ENCODE peak calls at places on chromosome 1, in eight cellular contexts. H is cardiac fibroblast; Y is M059J; L is nephron progenitor cell; O is T-helper 17 cell; P is aorta; J is activated T-cell treated with anti-CD3 and anti-CD28 coated beads, Interleukin-2, amount 50 U/mL, for 72 hours; V is upper lobe of right lung. M is an unnamed sample.

GRCh38 chr1:160144921-160145320 is 6.5 kb upstream of the ATP1A4 start:
- DNase-seq in H (peak; percentile 9), Y (peak; percentile 70), L (no peak), O (no peak), P (no peak), J (no peak), V (no peak), M (no peak)

GRCh38 chr1:214282696-214283225 is 1.8 kb downstream of the SMYD2 start:
- DNase-seq in H (no peak), Y (no peak), L (no peak), O (no peak), P (no peak), J (peak; percentile 16), V (no peak), M (no peak)

GRCh38 chr1:244962140-244962539 is 97.8 kb upstream of the HNRNPU start:
- DNase-seq in H (no peak), Y (no peak), L (no peak), O (no peak), P (no peak), J (no peak), V (no peak), M (no peak)

GRCh38 chr1:46820560-46821060 is 21.8 kb downstream of the CYP4B1 start:
- DNase-seq in H (no peak), Y (no peak), L (no peak), O (no peak), P (no peak), J (no peak), V (no peak), M (no peak)

GRCh38 chr1:26282694-26283019 is 2.8 kb downstream of the SH3BGRL3 start:
- DNase-seq in H (no peak), Y (peak; percentile 47), L (no peak), O (no peak), P (no peak), J (no peak), V (no peak), M (no peak)

GRCh38 chr1:6762060-6762459 is 23.2 kb upstream of the CAMTA1 start:
- DNase-seq in H (no peak), Y (no peak), L (no peak), O (no peak), P (no peak), J (no peak), V (no peak), M (no peak)

GRCh38 chr1:41003127-41003639 is 18.3 kb downstream of the SLFNL1 start:
- DNase-seq in H (no peak), Y (no peak), L (no peak), O (no peak), P (no peak), J (no peak), V (no peak), M (no peak)

GRCh38 chr1:48536477-48536876 is 64.5 kb upstream of the SPATA6 start:
- DNase-seq in H (no peak), Y (no peak), L (no peak), O (no peak), P (no peak), J (no peak), V (no peak), M (no peak)

GRCh38 chr1:77400781-77401180 is 119.0 kb downstream of the AK5 start:
- DNase-seq in H (no peak), Y (peak; percentile 20), L (no peak), O (no peak), P (no peak), J (no peak), V (no peak), M (no peak)

GRCh38 chr1:92500552-92500951 is 13.8 kb upstream of the GFI1 start:
- DNase-seq in H (no peak), Y (no peak), L (no peak), O (no peak), P (no peak), J (no peak), V (no peak), M (no peak)

GRCh38 chr1:95010158-95010557 is 62.6 kb downstream of the ALG14 start:
- DNase-seq in H (no peak), Y (no peak), L (no peak), O (no peak), P (no peak), J (no peak), V (no peak), M (no peak)

GRCh38 chr1:109167114-109167513 is 46.6 kb upstream of the SARS1 start:
- DNase-seq in H (peak; percentile 31), Y (no peak), L (no peak), O (no peak), P (no peak), J (no peak), V (no peak), M (no peak)

GRCh38 chr1:14949836-14950674 is 203.5 kb upstream of the TMEM51 start:
- DNase-seq in H (no peak), Y (no peak), L (no peak), O (no peak), P (no peak), J (no peak), V (no peak), M (no peak)

GRCh38 chr1:182259229-182259872 is 132.2 kb downstream of the GLUL start:
- DNase-seq in H (peak; percentile 40), Y (peak; percentile 99), L (no peak), O (peak; percentile 26), P (peak; percentile 72), J (peak; percentile 80), V (peak; percentile 64), M (peak; percentile 15)

GRCh38 chr1:109869141-109869540 is 41.5 kb upstream of the CSF1 start:
- DNase-seq in H (no peak), Y (no peak), L (no peak), O (no peak), P (no peak), J (no peak), V (no peak), M (no peak)

GRCh38 chr1:18668750-18669404 is 38.2 kb downstream of the PAX7 start:
- DNase-seq in H (no peak), Y (no peak), L (no peak), O (no peak), P (no peak), J (no peak), V (no peak), M (no peak)

GRCh38 chr1:164635074-164635783 is 76.2 kb downstream of the PBX1 start:
- DNase-seq in H (no peak), Y (no peak), L (no peak), O (no peak), P (no peak), J (no peak), V (no peak), M (no peak)

GRCh38 chr1:246788895-246789338 is 64.7 kb downstream of the SCCPDH start:
- DNase-seq in H (peak; percentile 31), Y (no peak), L (peak; percentile 58), O (no peak), P (no peak), J (no peak), V (no peak), M (no peak)

GRCh38 chr1:237814319-237814924 is 76.3 kb downstream of the ZP4 start:
- DNase-seq in H (peak; percentile 20), Y (peak; percentile 22), L (no peak), O (no peak), P (no peak), J (no peak), V (no peak), M (no peak)

GRCh38 chr1:64335634-64336033 is 132.2 kb downstream of the UBE2U start:
- DNase-seq in H (no peak), Y (no peak), L (no peak), O (no peak), P (no peak), J (no peak), V (no peak), M (no peak)

GRCh38 chr1:44740179-44740617 is 561 bp downstream of the KIF2C start:
- DNase-seq in H (no peak), Y (peak; percentile 21), L (no peak), O (no peak), P (no peak), J (no peak), V (no peak), M (no peak)

GRCh38 chr1:168945870-168946269 is 160.6 kb upstream of the ATP1B1 start:
- DNase-seq in H (peak; percentile 58), Y (peak; percentile 32), L (no peak), O (no peak), P (peak; percentile 64), J (no peak), V (no peak), M (no peak)

GRCh38 chr1:232127190-232127589 is 500.6 kb downstream of the DISC1 start:
- DNase-seq in H (peak; percentile 53), Y (peak; percentile 94), L (no peak), O (no peak), P (no peak), J (peak; percentile 2), V (no peak), M (no peak)

GRCh38 chr1:6268431-6268830 is 7.5 kb upstream of the GPR153 start:
- DNase-seq in H (no peak), Y (no peak), L (peak; percentile 45), O (no peak), P (no peak), J (no peak), V (no peak), M (no peak)

GRCh38 chr1:23593556-23594148 is 34.4 kb upstream of the ID3 start:
- DNase-seq in H (no peak), Y (peak; percentile 85), L (no peak), O (no peak), P (no peak), J (peak; percentile 28), V (no peak), M (peak; percentile 8)

GRCh38 chr1:168121314-168122029 is 15.3 kb downstream of the GPR161 start:
- DNase-seq in H (peak; percentile 97), Y (peak; percentile 80), L (no peak), O (no peak), P (peak; percentile 85), J (no peak), V (peak; percentile 66), M (no peak)

GRCh38 chr1:33097137-33097611 is 16.2 kb downstream of the AZIN2 start:
- DNase-seq in H (peak; percentile 37), Y (peak; percentile 55), L (no peak), O (no peak), P (no peak), J (no peak), V (no peak), M (no peak)

GRCh38 chr1:65799601-65800000 is 6.9 kb downstream of the PDE4B start:
- DNase-seq in H (no peak), Y (no peak), L (no peak), O (no peak), P (no peak), J (no peak), V (no peak), M (no peak)

GRCh38 chr1:53888716-53889115 is 881 bp downstream of the YIPF1 start:
- DNase-seq in H (no peak), Y (no peak), L (no peak), O (no peak), P (no peak), J (no peak), V (no peak), M (no peak)

GRCh38 chr1:43958351-43959255 is 11.2 kb upstream of the DPH2 start:
- DNase-seq in H (no peak), Y (no peak), L (no peak), O (no peak), P (no peak), J (no peak), V (no peak), M (no peak)

GRCh38 chr1:53080041-53080440 is 18.0 kb downstream of the PODN start:
- DNase-seq in H (no peak), Y (no peak), L (no peak), O (no peak), P (peak; percentile 35), J (no peak), V (peak; percentile 35), M (no peak)

GRCh38 chr1:9840176-9840575 is 16.4 kb upstream of the CLSTN1 start:
- DNase-seq in H (no peak), Y (no peak), L (no peak), O (no peak), P (no peak), J (no peak), V (peak; percentile 29), M (no peak)

GRCh38 chr1:91731815-91732214 is 154.1 kb downstream of the TGFBR3 start:
- DNase-seq in H (peak; percentile 70), Y (peak; percentile 92), L (no peak), O (peak; percentile 12), P (no peak), J (peak; percentile 49), V (no peak), M (no peak)

GRCh38 chr1:202711949-202712635 is 1.8 kb upstream of the SYT2 start:
- DNase-seq in H (no peak), Y (no peak), L (no peak), O (no peak), P (no peak), J (no peak), V (no peak), M (no peak)